ENCODE peak calls at places on chromosomes 4 and X, in ten cellular contexts. Y, W, Q, M, S, A, K, Z, T and J are unnamed samples. For H3K27me3, the result is how much of the 10 kb centered on the place peaks cover.

GRCh38 chr4:145731026-145731425 is 51.1 kb downstream of the C4orf51 start:
- DNase-seq in A (no peak), Q (no peak), S (no peak), T (peak), Y (no peak), Z (no peak), W (no peak), K (no peak), M (peak), J (no peak)

GRCh38 chr4:122309988-122310626 is 68.7 kb upstream of the ADAD1 start:
- DNase-seq in Z (no peak), K (no peak), Q (no peak), S (no peak), W (no peak), M (no peak), A (no peak), Y (no peak), T (peak), J (no peak)

GRCh38 chr4:105279314-105279713 is 132.6 kb downstream of the TET2 start:
- DNase-seq in S (no peak), M (no peak), K (no peak), Y (no peak), A (no peak), T (no peak), W (no peak), Z (no peak), Q (no peak), J (no peak)

GRCh38 chrX:85622635-85623034 is 243.2 kb upstream of the POF1B start:
- DNase-seq in Z (no peak), W (no peak), M (peak), Q (no peak), T (no peak), Y (no peak), A (no peak), S (no peak), K (no peak), J (no peak)

GRCh38 chr4:15755321-15755750 is 22.8 kb upstream of the CD38 start:
- DNase-seq in Z (no peak), Y (no peak), T (peak), K (no peak), S (no peak), A (no peak), M (no peak), Q (no peak), W (no peak), J (no peak)

GRCh38 chrX:13821740-13822139 is 4.8 kb upstream of the GPM6B start:
- DNase-seq in W (no peak), Q (no peak), T (no peak), K (no peak), Y (no peak), Z (no peak), M (no peak), A (no peak), S (no peak), J (no peak)

GRCh38 chr4:167614866-167615265 is 380.6 kb upstream of the SPOCK3 start:
- DNase-seq in K (no peak), M (no peak), Q (no peak), S (no peak), Z (no peak), T (peak), W (no peak), A (no peak), Y (no peak), J (no peak)

GRCh38 chrX:79366888-79367749 is at the start of gene ITM2A:
- DNase-seq in T (no peak), K (no peak), W (peak), Y (peak), S (no peak), Z (no peak), A (peak), Q (peak), M (peak), J (peak)

GRCh38 chrX:38817004-38817703 is 15.9 kb downstream of the MID1IP1 start:
- DNase-seq in Z (peak), W (peak), Q (no peak), K (no peak), T (peak), S (no peak), Y (peak), M (peak), A (peak), J (no peak)

GRCh38 chr4:123351713-123352112 is 44.9 kb upstream of the SPRY1 start:
- DNase-seq in S (no peak), T (no peak), Y (no peak), W (no peak), A (no peak), K (no peak), Q (no peak), Z (no peak), M (peak), J (no peak)

GRCh38 chr4:83108101-83108861 is 6.2 kb downstream of the PLAC8 start:
- DNase-seq in M (no peak), K (no peak), A (no peak), Q (no peak), S (no peak), T (no peak), Y (no peak), Z (no peak), W (no peak), J (peak)

GRCh38 chrX:41779058-41779564 is 55.1 kb downstream of the GPR82 start:
- DNase-seq in Y (no peak), Z (no peak), Q (no peak), S (no peak), A (no peak), W (no peak), M (no peak), T (peak), K (no peak), J (no peak)

GRCh38 chr4:85399270-85399669 is 75.7 kb upstream of the ARHGAP24 start:
- DNase-seq in K (no peak), Z (no peak), M (no peak), T (peak), W (no peak), S (no peak), Q (no peak), A (no peak), Y (no peak), J (no peak)

GRCh38 chrX:11375614-11376119 is 82.5 kb downstream of the AMELX start:
- DNase-seq in K (no peak), Z (no peak), M (no peak), W (no peak), A (no peak), Y (no peak), Q (no peak), T (no peak), S (no peak), J (no peak)

GRCh38 chr4:78645853-78646757 is 94.5 kb downstream of the ANXA3 start:
- DNase-seq in Z (peak), Y (peak), M (peak), T (peak), W (no peak), S (no peak), K (no peak), Q (no peak), A (peak), J (no peak)

GRCh38 chr4:2330119-2331042 is 68.5 kb upstream of the MXD4 start:
- DNase-seq in M (no peak), Z (no peak), T (peak), Q (no peak), S (no peak), A (peak), W (no peak), K (no peak), Y (no peak), J (no peak)

GRCh38 chrX:42530027-42530426 is 247.9 kb downstream of the PPP1R2C start:
- DNase-seq in K (no peak), W (no peak), T (peak), A (no peak), Z (no peak), Q (no peak), S (no peak), M (no peak), Y (no peak), J (no peak)

GRCh38 chr4:139316733-139317132 is 14.5 kb upstream of the NDUFC1 start:
- DNase-seq in K (no peak), S (no peak), Y (no peak), M (no peak), W (no peak), T (no peak), Z (no peak), A (no peak), Q (no peak), J (no peak)

GRCh38 chr4:17476811-17477210 is 35.1 kb downstream of the QDPR start:
- DNase-seq in T (no peak), K (no peak), A (no peak), S (no peak), Z (no peak), Y (no peak), M (no peak), W (no peak), Q (no peak), J (no peak)

GRCh38 chr4:113952452-113953029 is 26.9 kb downstream of the ARSJ start:
- DNase-seq in K (peak), A (no peak), S (peak), T (peak), Y (no peak), Q (no peak), W (no peak), M (no peak), Z (peak), J (no peak)

GRCh38 chrX:68938244-68939004 is 109.6 kb downstream of the EFNB1 start:
- DNase-seq in M (no peak), W (no peak), T (peak), Y (peak), S (no peak), A (peak), Q (no peak), Z (peak), K (no peak), J (no peak)

GRCh38 chrX:43706786-43707185 is 50.7 kb downstream of the MAOA start:
- DNase-seq in S (no peak), Q (no peak), W (no peak), Y (no peak), T (no peak), M (no peak), K (no peak), Z (no peak), A (no peak), J (no peak)

GRCh38 chrX:43707812-43708548 is 51.9 kb downstream of the MAOA start:
- DNase-seq in T (peak), M (no peak), Y (peak), A (peak), S (no peak), W (no peak), K (no peak), Q (peak), Z (peak), J (no peak)

GRCh38 chrX:43702079-43702524 is 46.0 kb downstream of the MAOA start:
- DNase-seq in Y (no peak), M (no peak), T (no peak), W (no peak), S (no peak), Q (no peak), A (no peak), K (no peak), Z (no peak), J (no peak)

GRCh38 chrX:43702660-43703059 is 46.6 kb downstream of the MAOA start:
- DNase-seq in W (no peak), Q (no peak), Z (no peak), T (peak), K (no peak), Y (no peak), A (no peak), S (no peak), M (no peak), J (no peak)

GRCh38 chrX:43703211-43703791 is 47.2 kb downstream of the MAOA start:
- DNase-seq in A (no peak), W (no peak), Z (no peak), Q (no peak), T (peak), Y (no peak), S (no peak), K (no peak), M (no peak), J (no peak)
- H3K27me3 ChIP-seq in A (under half), W (under half), Z (under half), Q (under half), T (under half), Y (under half), S (under half), K (under half), M (under half), J (under half)

DNA sequence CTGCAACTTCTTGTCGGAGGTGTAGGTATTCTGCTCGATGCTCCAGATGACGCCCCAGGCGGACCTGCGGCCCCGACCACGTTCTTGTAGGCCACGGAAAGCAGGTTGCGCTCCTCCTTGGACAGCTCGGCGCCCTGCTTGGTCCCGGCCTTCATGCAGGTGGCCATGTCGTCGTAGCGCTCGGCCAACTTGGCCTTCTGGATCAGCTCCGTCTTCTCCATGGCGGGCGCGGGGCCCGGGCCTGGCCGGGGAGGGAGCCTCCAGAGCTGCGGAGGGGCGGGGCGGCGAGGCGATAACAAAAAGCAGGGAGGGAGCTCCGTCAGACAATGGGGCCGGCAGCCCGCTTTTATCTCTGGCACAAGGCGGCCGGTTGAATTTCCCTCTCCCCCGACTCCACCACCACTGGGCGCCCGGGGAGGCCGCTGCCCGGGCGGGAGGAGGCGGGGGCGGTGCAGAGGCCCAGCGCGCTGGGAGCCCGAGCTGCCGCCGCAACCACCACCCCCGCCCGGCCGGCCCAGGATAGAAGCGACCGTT is 28.3 kb upstream of the DRP2 start:
- DNase-seq in W (peak), Y (peak), M (peak), T (peak), A (peak), S (no peak), K (no peak), Z (peak), Q (no peak), J (no peak)
- H3K4me3 ChIP-seq in W (peak), Y (peak), M (no peak), T (no peak), A (peak), S (no peak), K (no peak), Z (no peak), Q (peak), J (no peak)

GRCh38 chr4:1051472-1051871 is 40.0 kb downstream of the FGFRL1 start:
- DNase-seq in M (no peak), Z (peak), W (no peak), S (no peak), K (no peak), Q (no peak), T (no peak), Y (no peak), A (no peak), J (no peak)
- H3K27me3 ChIP-seq in M (under half), Z (under half), W (under half), S (under half), K (under half), Q (under half), T (under half), Y (half or more), A (under half), J (under half)

GRCh38 chrX:153744210-153745066 is 19.6 kb upstream of the PLXNB3 start:
- DNase-seq in M (peak), Z (peak), T (no peak), Q (peak), S (peak), A (peak), W (no peak), Y (no peak), K (no peak), J (no peak)
- H3K4me3 ChIP-seq in M (no peak), Z (no peak), T (no peak), Q (peak), S (no peak), A (peak), W (peak), Y (peak), K (no peak), J (no peak)